ENCODE peak calls at places on chromosome 19, in five cellular contexts. H is astrocyte of the spinal cord, E is BJ, J is GM13976, R is left ventricle myocardium inferior. D is an unnamed sample.

GRCh38 chr19:57560049-57560491 is 407 bp upstream of the ZNF550 start:
- DNase-seq in J (no peak), E (peak), H (peak), R (peak), D (no peak)

GRCh38 chr19:47239610-47240296 is 8.8 kb upstream of the BBC3 start:
- DNase-seq in H (peak), R (peak), J (peak), E (no peak), D (no peak)

GRCh38 chr19:48367855-48368254 is 3.7 kb downstream of the SYNGR4 start:
- DNase-seq in R (no peak), E (no peak), H (no peak), J (no peak), D (no peak)

GRCh38 chr19:4474504-4475136 is 2.5 kb downstream of the HDGFL2 start:
- DNase-seq in E (peak), H (peak), J (peak), R (no peak), D (no peak)

GRCh38 chr19:38671654-38672053 is 24.2 kb downstream of the ACTN4 start:
- DNase-seq in J (no peak), E (no peak), H (no peak), R (no peak), D (no peak)

GRCh38 chr19:33390908-33391630 is 17.6 kb downstream of the CEBPG start:
- DNase-seq in J (peak), H (no peak), E (no peak), R (peak), D (no peak)

GRCh38 chr19:5369962-5370367 is 29.4 kb upstream of the PTPRS start:
- DNase-seq in R (peak), E (no peak), J (peak), H (peak), D (no peak)

GRCh38 chr19:6271721-6272410 is 7.9 kb downstream of the MLLT1 start:
- DNase-seq in E (no peak), R (peak), H (peak), J (no peak), D (peak)

GRCh38 chr19:16429066-16429758 is 42.6 kb downstream of the EPS15L1 start:
- DNase-seq in E (no peak), J (no peak), H (no peak), R (peak), D (no peak)

GRCh38 chr19:18865973-18866799 is 29.8 kb downstream of the CERS1 start:
- DNase-seq in R (peak), E (no peak), H (peak), J (peak), D (no peak)

GRCh38 chr19:40599331-40600085 is 1.7 kb upstream of the LTBP4 start:
- DNase-seq in H (no peak), R (no peak), J (no peak), E (no peak), D (no peak)

GRCh38 chr19:2542341-2543069 is 66.6 kb downstream of the GADD45B start:
- DNase-seq in E (no peak), H (no peak), J (no peak), R (peak), D (no peak)

GRCh38 chr19:2543463-2544442 is 67.8 kb downstream of the GADD45B start:
- DNase-seq in J (peak), E (peak), H (peak), R (peak), D (peak)

GRCh38 chr19:2540251-2540645 is 64.3 kb downstream of the GADD45B start:
- DNase-seq in J (no peak), R (no peak), H (no peak), E (no peak), D (no peak)

GRCh38 chr19:2538096-2538757 is 62.3 kb downstream of the GADD45B start:
- DNase-seq in J (no peak), R (no peak), E (no peak), H (no peak), D (no peak)

GRCh38 chr19:2540646-2541454 is 64.9 kb downstream of the GADD45B start:
- DNase-seq in H (peak), J (no peak), R (peak), E (peak), D (peak)
- TF ChIP-seq CTCF in H (peak), J (no peak), R (peak), E (peak), D (peak)

DNA sequence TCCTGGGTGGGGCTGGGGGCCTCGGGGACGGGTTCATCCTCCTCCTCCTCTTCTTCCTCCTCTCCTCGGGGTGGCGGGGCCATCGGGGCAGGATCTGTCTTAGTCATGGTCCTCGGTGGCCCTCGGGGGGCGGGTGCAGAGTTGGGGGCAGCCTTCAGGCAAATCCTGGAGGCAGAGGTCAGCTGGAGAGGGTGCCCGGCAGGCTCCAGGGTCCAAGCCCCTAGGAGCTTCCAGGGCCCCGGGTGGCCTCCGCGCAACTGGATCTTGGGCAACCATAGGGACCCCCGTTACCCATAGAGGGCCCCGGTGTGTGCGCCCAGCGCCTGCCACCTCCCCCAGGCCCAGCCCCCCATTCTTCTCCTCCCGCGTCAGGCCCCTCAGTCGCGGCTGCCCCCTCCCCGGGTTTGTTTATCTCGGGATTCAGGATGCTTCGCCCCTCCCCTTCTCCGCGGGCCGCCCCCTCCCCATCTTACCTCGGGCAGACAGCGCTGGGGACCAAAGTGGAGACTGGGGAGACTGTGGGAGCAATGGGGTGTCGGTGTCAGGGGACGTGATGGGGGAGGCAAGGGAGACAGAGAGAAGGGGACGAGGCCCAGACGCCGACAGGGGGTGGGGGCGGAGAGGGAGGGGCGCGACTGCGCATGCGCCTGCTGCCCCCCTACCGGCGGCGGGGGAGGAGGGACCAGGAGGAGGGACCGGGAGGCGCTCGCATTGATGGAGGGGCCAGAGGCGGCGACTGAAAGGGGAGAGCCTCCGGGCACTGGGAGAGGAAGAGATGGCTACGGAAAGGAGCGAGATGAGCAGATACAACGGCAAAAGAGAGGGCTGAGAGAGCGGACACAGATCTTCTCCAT is at the start of gene CLIP3:
- DNase-seq in H (peak), R (peak), E (no peak), J (peak), D (no peak)
- TF ChIP-seq CTCF in H (no peak), R (no peak), E (peak), J (no peak), D (no peak)

GRCh38 chr19:31112158-31112557 is 237.1 kb downstream of the TSHZ3 start:
- DNase-seq in E (no peak), H (no peak), J (no peak), R (no peak), D (no peak)

GRCh38 chr19:31113250-31113685 is 236.0 kb downstream of the TSHZ3 start:
- DNase-seq in J (no peak), R (no peak), H (peak), E (peak), D (no peak)

GRCh38 chr19:31109626-31110025 is 239.6 kb downstream of the TSHZ3 start:
- DNase-seq in R (no peak), E (no peak), H (no peak), J (no peak), D (no peak)

GRCh38 chr19:31111741-31112140 is 237.5 kb downstream of the TSHZ3 start:
- DNase-seq in H (no peak), R (no peak), E (no peak), J (no peak), D (no peak)

DNA sequence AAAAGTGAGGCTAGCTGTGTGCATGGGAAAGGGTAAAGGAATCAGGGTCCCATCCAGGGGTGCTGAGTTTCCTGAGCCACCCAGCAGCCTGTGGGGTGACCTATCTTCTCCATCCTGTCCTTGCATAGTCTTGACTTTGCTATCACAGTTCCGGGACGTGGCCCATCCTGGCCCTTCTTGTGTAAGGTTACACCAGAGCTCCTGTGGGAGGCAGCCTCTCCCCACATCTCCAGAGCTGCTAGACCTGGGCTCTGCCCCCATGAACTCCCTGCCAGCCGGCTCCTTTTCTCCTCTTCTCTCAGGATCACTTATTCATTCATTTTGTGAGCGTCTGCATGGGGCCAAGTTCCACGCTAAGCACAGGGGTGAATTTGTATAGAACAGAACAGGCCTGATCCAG is 238.9 kb downstream of the TSHZ3 start:
- DNase-seq in R (no peak), E (no peak), H (peak), J (no peak), D (no peak)
- TF ChIP-seq CTCF in R (peak), E (peak), H (peak), J (no peak), D (no peak)

GRCh38 chr19:7679017-7679720 is 1.5 kb upstream of the TRAPPC5 start:
- DNase-seq in E (no peak), H (no peak), R (no peak), J (peak), D (no peak)
- TF ChIP-seq CTCF in E (no peak), H (no peak), R (no peak), J (peak), D (no peak)

DNA sequence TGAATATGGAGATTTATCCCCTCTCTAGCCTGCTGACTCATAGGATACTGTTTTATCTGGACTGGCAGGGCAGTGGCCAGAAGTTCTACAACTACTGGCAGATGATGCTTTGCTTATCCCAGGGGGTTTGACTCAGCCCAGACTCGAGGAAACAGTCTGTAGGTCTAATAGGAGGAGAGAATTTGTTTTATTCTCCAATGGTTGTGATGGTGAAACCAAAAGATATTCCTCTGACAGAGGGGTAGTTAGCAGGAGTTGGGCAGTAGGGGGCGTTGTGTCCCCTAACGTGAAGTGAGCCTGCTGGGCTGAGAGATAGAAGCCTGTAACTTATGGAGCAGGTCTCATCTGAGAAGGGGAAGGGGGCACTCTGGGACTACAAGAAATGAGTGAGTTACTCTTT is 74.9 kb downstream of the WTIP start:
- DNase-seq in R (no peak), J (no peak), H (no peak), E (no peak), D (no peak)
- TF ChIP-seq CTCF in R (peak), J (no peak), H (peak), E (peak), D (peak)